ENCODE peak calls at places on chromosomes 11 and 22, in six cellular contexts. V, B, U, T, Y and H are unnamed samples.

GRCh38 chr22:48960981-48961655 is 866.6 kb downstream of the BRD1 start:
- DNase-seq in V (no peak), T (no peak), U (no peak), Y (no peak), B (no peak), H (no peak)

GRCh38 chr11:44032304-44033085 is 15.3 kb upstream of the ACCSL start:
- DNase-seq in Y (peak), V (no peak), U (peak), T (no peak), B (no peak), H (no peak)

GRCh38 chr11:111694851-111695250 is 71.3 kb downstream of the PPP2R1B start:
- DNase-seq in Y (no peak), B (peak), V (no peak), U (no peak), T (no peak), H (no peak)

GRCh38 chr22:41110968-41111367 is 18.6 kb downstream of the EP300 start:
- DNase-seq in T (no peak), U (no peak), Y (no peak), B (no peak), V (no peak), H (no peak)

GRCh38 chr11:72778535-72779494 is 15.0 kb downstream of the STARD10 start:
- DNase-seq in V (no peak), B (no peak), T (no peak), Y (no peak), U (no peak), H (no peak)

GRCh38 chr11:61948505-61948904 is 1.6 kb upstream of the BEST1 start:
- DNase-seq in V (no peak), T (no peak), Y (no peak), B (no peak), U (no peak), H (no peak)

GRCh38 chr22:26651840-26652239 is 5.5 kb upstream of the MIAT start:
- DNase-seq in U (no peak), B (no peak), V (no peak), T (no peak), Y (no peak), H (no peak)

GRCh38 chr11:122696662-122697061 is 41.1 kb downstream of the UBASH3B start:
- DNase-seq in T (no peak), U (no peak), Y (peak), V (peak), B (peak), H (peak)

GRCh38 chr11:70159612-70160570 is 43.2 kb upstream of the FADD start:
- DNase-seq in U (no peak), V (no peak), T (peak), Y (no peak), B (no peak), H (no peak)

GRCh38 chr11:108672113-108672512 is 7.2 kb downstream of the DDX10 start:
- DNase-seq in V (no peak), B (no peak), T (no peak), Y (no peak), U (peak), H (no peak)

GRCh38 chr11:123168955-123169484 is 26.0 kb downstream of the CLMP start:
- DNase-seq in T (no peak), U (no peak), Y (no peak), V (no peak), B (no peak), H (no peak)

GRCh38 chr22:39556970-39557811 is 13.4 kb upstream of the CACNA1I start:
- DNase-seq in T (peak), B (no peak), V (peak), U (no peak), Y (no peak), H (peak)

GRCh38 chr11:130798280-130798679 is 118.0 kb downstream of the SNX19 start:
- DNase-seq in U (no peak), V (no peak), T (peak), Y (no peak), B (no peak), H (no peak)

GRCh38 chr22:37229012-37229804 is 14.9 kb downstream of the RAC2 start:
- DNase-seq in V (no peak), T (peak), B (peak), U (no peak), Y (peak), H (peak)

GRCh38 chr11:47889714-47890441 is 41.7 kb upstream of the NUP160 start:
- DNase-seq in B (no peak), U (no peak), Y (no peak), V (no peak), T (no peak), H (no peak)

GRCh38 chr22:43433451-43433850 is 21.6 kb downstream of the MPPED1 start:
- DNase-seq in Y (no peak), T (no peak), B (no peak), V (no peak), U (no peak), H (no peak)

GRCh38 chr11:94781822-94782221 is 13.7 kb downstream of the AMOTL1 start:
- DNase-seq in T (no peak), V (no peak), B (no peak), U (no peak), Y (no peak), H (no peak)

GRCh38 chr11:10303558-10304363 is 1.1 kb upstream of the ADM start:
- DNase-seq in T (peak), Y (peak), V (no peak), U (peak), B (no peak), H (peak)

GRCh38 chr11:107720305-107720775 is 8.5 kb upstream of the SLN start:
- DNase-seq in U (no peak), V (no peak), Y (no peak), T (no peak), B (no peak), H (no peak)

GRCh38 chr11:105861225-105861624 is 160.8 kb downstream of the MSANTD4 start:
- DNase-seq in B (no peak), U (no peak), V (no peak), Y (no peak), T (peak), H (no peak)

GRCh38 chr11:75627879-75628668 is 40.8 kb downstream of the MAP6 start:
- DNase-seq in Y (no peak), B (no peak), U (no peak), T (no peak), V (no peak), H (no peak)

GRCh38 chr22:35380537-35381423 is at the start of gene HMOX1:
- DNase-seq in Y (peak), B (peak), U (peak), T (peak), V (no peak), H (peak)

GRCh38 chr11:62752994-62753735 is 795 bp downstream of the ZBTB3 start:
- DNase-seq in B (no peak), Y (no peak), T (no peak), U (no peak), V (no peak), H (no peak)

GRCh38 chr11:15801616-15802015 is 554.7 kb downstream of the SOX6 start:
- DNase-seq in B (no peak), Y (no peak), U (no peak), T (no peak), V (no peak), H (no peak)

GRCh38 chr22:45968751-45969413 is 8.1 kb downstream of the WNT7B start:
- DNase-seq in Y (no peak), U (no peak), T (no peak), V (no peak), B (no peak), H (no peak)

GRCh38 chr11:31810779-31811647 is at the start of gene PAX6:
- DNase-seq in V (no peak), B (no peak), T (peak), Y (no peak), U (no peak), H (no peak)

GRCh38 chr11:134361241-134361640 is 29.5 kb downstream of the GLB1L2 start:
- DNase-seq in B (no peak), V (no peak), T (no peak), Y (no peak), U (peak), H (no peak)

GRCh38 chr11:27116684-27117083 is 76.1 kb downstream of the BBOX1 start:
- DNase-seq in V (no peak), T (no peak), B (no peak), U (no peak), Y (no peak), H (no peak)

GRCh38 chr11:130634981-130635473 is 186.6 kb downstream of the ADAMTS15 start:
- DNase-seq in Y (no peak), B (no peak), V (no peak), U (no peak), T (peak), H (no peak)

GRCh38 chr11:69436041-69436982 is 45.2 kb upstream of the LINC01488 start:
- DNase-seq in U (peak), Y (no peak), T (no peak), V (no peak), B (no peak), H (no peak)

GRCh38 chr11:134888821-134889220 is 476.8 kb upstream of the B3GAT1 start:
- DNase-seq in T (no peak), B (no peak), Y (no peak), U (no peak), V (no peak), H (no peak)

GRCh38 chr22:20491346-20491745 is 4.2 kb downstream of the KLHL22 start:
- DNase-seq in T (no peak), Y (no peak), U (no peak), B (no peak), V (no peak), H (no peak)

GRCh38 chr22:25840162-25840561 is 98.2 kb downstream of the MYO18B start:
- DNase-seq in Y (no peak), U (no peak), B (no peak), V (no peak), T (no peak), H (no peak)

GRCh38 chr11:67167715-67168114 is 48.7 kb downstream of the KDM2A start:
- DNase-seq in Y (no peak), V (no peak), B (no peak), T (no peak), U (no peak), H (no peak)

GRCh38 chr11:64765841-64766682 is 6.3 kb upstream of the PYGM start:
- DNase-seq in T (no peak), V (no peak), U (no peak), Y (no peak), B (no peak), H (no peak)